ENCODE peak calls at places on chromosomes 11 and 22, in eight cellular contexts. X is fibroblast of lung; R is naive thymus-derived CD4-positive, alpha-beta T cell; P is Caco-2; D is effector memory CD4-positive, alpha-beta T cell; E is stomach; V is H9; K is neuronal stem cell. L is an unnamed sample. For H3K4me1, the result is how much of the 10 kb centered on the place peaks cover.

GRCh38 chr11:128685383-128686044 is 8.4 kb upstream of the FLI1 start:
- DNase-seq in D (no peak), X (no peak), E (no peak), V (no peak), P (no peak), K (no peak), R (no peak), L (no peak)

GRCh38 chr11:44475114-44475686 is 90.3 kb upstream of the CD82 start:
- DNase-seq in V (no peak), X (no peak), D (no peak), R (no peak), E (no peak), P (no peak), K (no peak), L (no peak)

GRCh38 chr11:12235549-12235944 is 125.2 kb downstream of the MICAL2 start:
- DNase-seq in V (no peak), D (no peak), E (no peak), K (no peak), X (peak), R (no peak), P (peak), L (no peak)

GRCh38 chr11:47589504-47590025 is 3.1 kb downstream of the FAM180B start:
- DNase-seq in V (no peak), X (no peak), R (no peak), D (no peak), K (no peak), E (no peak), P (no peak), L (no peak)

GRCh38 chr11:95148421-95148820 is 58.8 kb downstream of the ENDOD1 start:
- DNase-seq in D (no peak), V (no peak), E (no peak), P (no peak), K (no peak), X (no peak), R (no peak), L (no peak)

GRCh38 chr11:79160786-79161403 is 279.9 kb downstream of the TENM4 start:
- DNase-seq in D (no peak), K (no peak), R (no peak), P (peak), V (no peak), E (no peak), X (peak), L (no peak)

GRCh38 chr11:78789365-78789764 is 214.7 kb upstream of the NARS2 start:
- DNase-seq in D (no peak), R (no peak), V (no peak), P (no peak), X (no peak), K (no peak), E (no peak), L (no peak)

GRCh38 chr11:123061403-123062157 is at the start of gene HSPA8:
- DNase-seq in D (peak), E (peak), P (peak), V (peak), R (peak), K (peak), X (peak), L (peak)

GRCh38 chr11:36741515-36741914 is 143.5 kb upstream of the RAG2 start:
- DNase-seq in X (no peak), V (no peak), R (no peak), E (no peak), K (no peak), D (no peak), P (no peak), L (no peak)

GRCh38 chr11:74806267-74806666 is 57.6 kb downstream of the RNF169 start:
- DNase-seq in X (no peak), K (no peak), P (no peak), D (no peak), R (no peak), V (no peak), E (no peak), L (no peak)

GRCh38 chr11:748007-748359 is 719 bp downstream of the TALDO1 start:
- DNase-seq in V (no peak), R (no peak), P (no peak), E (no peak), K (no peak), X (no peak), D (no peak), L (no peak)

GRCh38 chr11:121723261-121723741 is 270.5 kb upstream of the SORL1-AS1 start:
- DNase-seq in V (peak), R (no peak), D (no peak), P (no peak), E (no peak), K (no peak), X (peak), L (no peak)

GRCh38 chr11:107856180-107856980 is 2.2 kb downstream of the SLC35F2 start:
- DNase-seq in P (no peak), D (no peak), X (no peak), E (no peak), K (no peak), V (peak), R (no peak), L (no peak)

GRCh38 chr11:73988227-73988626 is 5.6 kb upstream of the UCP2 start:
- DNase-seq in D (no peak), K (no peak), X (no peak), P (no peak), V (no peak), E (no peak), R (no peak), L (no peak)

GRCh38 chr11:101031713-101032112 is 97.9 kb downstream of the PGR start:
- DNase-seq in V (no peak), K (no peak), R (no peak), E (no peak), P (no peak), X (no peak), D (no peak), L (no peak)

GRCh38 chr11:106956887-106957505 is 61.3 kb downstream of the GUCY1A2 start:
- DNase-seq in K (no peak), X (no peak), D (no peak), P (no peak), V (peak), E (no peak), R (no peak), L (no peak)

GRCh38 chr11:43913829-43914380 is 28.5 kb upstream of the C11orf96 start:
- DNase-seq in V (no peak), R (no peak), K (no peak), D (no peak), P (no peak), X (no peak), E (no peak), L (no peak)

GRCh38 chr11:130055637-130056036 is 14.1 kb upstream of the APLP2 start:
- DNase-seq in K (no peak), P (no peak), D (no peak), R (no peak), X (no peak), V (no peak), E (no peak), L (no peak)

GRCh38 chr11:111327908-111328624 is 29.7 kb downstream of the POU2AF3 start:
- DNase-seq in R (no peak), K (no peak), X (no peak), V (peak), E (peak), D (no peak), P (no peak), L (no peak)

GRCh38 chr11:84437129-84438123 is 1151.3 kb upstream of the CCDC90B start:
- DNase-seq in K (peak), E (peak), P (peak), X (no peak), D (no peak), R (no peak), V (peak), L (no peak)

GRCh38 chr11:10878408-10879214 is 20.8 kb upstream of the ZBED5 start:
- DNase-seq in D (no peak), E (no peak), P (peak), X (peak), K (peak), R (peak), V (peak), L (peak)

GRCh38 chr11:107040447-107041444 is 22.5 kb upstream of the GUCY1A2 start:
- DNase-seq in D (no peak), R (no peak), X (peak), V (no peak), E (no peak), P (no peak), K (no peak), L (no peak)

GRCh38 chr22:47918276-47918928 is 1156.0 kb downstream of the TBC1D22A start:
- DNase-seq in E (no peak), V (no peak), P (no peak), X (no peak), K (no peak), D (no peak), R (no peak), L (no peak)

GRCh38 chr11:102438311-102439062 is 14.1 kb downstream of the TMEM123 start:
- DNase-seq in P (peak), D (no peak), X (no peak), K (no peak), V (no peak), R (no peak), E (peak), L (no peak)

GRCh38 chr11:120326228-120326627 is 1.1 kb downstream of the TLCD5 start:
- DNase-seq in P (no peak), X (peak), K (no peak), V (no peak), R (no peak), E (no peak), D (no peak), L (no peak)

GRCh38 chr11:134071766-134072403 is 3.0 kb downstream of the JAM3 start:
- DNase-seq in E (no peak), P (no peak), R (no peak), K (no peak), D (no peak), V (no peak), X (no peak), L (peak)

GRCh38 chr11:79720115-79720514 is 279.3 kb upstream of the TENM4 start:
- DNase-seq in D (no peak), K (no peak), P (no peak), V (no peak), X (no peak), R (no peak), E (no peak), L (no peak)

GRCh38 chr11:12798609-12799011 is 124.4 kb downstream of the TEAD1 start:
- DNase-seq in R (no peak), K (no peak), P (no peak), E (no peak), V (no peak), X (no peak), D (no peak), L (peak)

GRCh38 chr11:123532131-123532530 is 102.1 kb downstream of the GRAMD1B start:
- DNase-seq in R (no peak), D (no peak), E (no peak), P (no peak), K (no peak), X (no peak), V (no peak), L (no peak)

GRCh38 chr11:17648528-17648927 is 70.8 kb upstream of the MYOD1 start:
- DNase-seq in P (no peak), D (no peak), V (no peak), K (no peak), X (no peak), R (no peak), E (no peak), L (no peak)

GRCh38 chr22:38513063-38513462 is 7.0 kb upstream of the DDX17 start:
- DNase-seq in K (no peak), V (peak), D (no peak), E (no peak), P (peak), R (peak), X (no peak), L (no peak)

GRCh38 chr11:12717851-12718291 is 43.6 kb downstream of the TEAD1 start:
- DNase-seq in X (no peak), E (no peak), P (no peak), K (no peak), D (peak), V (no peak), R (peak), L (no peak)

GRCh38 chr11:76153609-76153949 is 52.7 kb downstream of the WNT11 start:
- DNase-seq in R (no peak), K (no peak), D (no peak), P (peak), X (no peak), E (no peak), V (no peak), L (no peak)

GRCh38 chr11:134045799-134046635 is 22.9 kb upstream of the JAM3 start:
- DNase-seq in P (peak), K (no peak), V (peak), D (no peak), E (no peak), X (no peak), R (no peak), L (no peak)

GRCh38 chr11:43269229-43269928 is 42.4 kb upstream of the API5 start:
- DNase-seq in P (no peak), R (no peak), K (no peak), E (no peak), D (no peak), X (no peak), V (peak), L (no peak)

GRCh38 chr22:25067851-25068421 is 115.4 kb downstream of the KIAA1671 start:
- DNase-seq in X (no peak), P (no peak), V (no peak), R (peak), D (peak), K (no peak), E (no peak), L (no peak)

GRCh38 chr11:44301856-44302231 is 8.1 kb downstream of the ALX4 start:
- DNase-seq in R (no peak), P (no peak), D (no peak), E (no peak), K (no peak), X (no peak), V (no peak), L (no peak)

GRCh38 chr11:27218498-27219038 is 144.4 kb downstream of the CCDC34 start:
- DNase-seq in K (no peak), P (no peak), V (no peak), X (peak), D (no peak), E (no peak), R (no peak), L (no peak)

GRCh38 chr11:102850973-102851745 is 7.8 kb upstream of the MMP3 start:
- DNase-seq in X (peak), P (no peak), V (no peak), K (no peak), D (no peak), E (no peak), R (no peak), L (no peak)

GRCh38 chr11:7520981-7521487 is 7.2 kb downstream of the PPFIBP2 start:
- DNase-seq in X (no peak), V (no peak), D (no peak), K (no peak), P (no peak), R (no peak), E (no peak), L (no peak)

GRCh38 chr11:7520011-7520942 is 6.5 kb downstream of the PPFIBP2 start:
- DNase-seq in X (no peak), R (no peak), D (no peak), K (no peak), V (no peak), E (no peak), P (no peak), L (no peak)

GRCh38 chr11:7522106-7522505 is 8.3 kb downstream of the PPFIBP2 start:
- DNase-seq in R (no peak), E (no peak), D (no peak), K (no peak), X (no peak), V (no peak), P (no peak), L (no peak)

GRCh38 chr11:7516488-7516887 is 2.7 kb downstream of the PPFIBP2 start:
- DNase-seq in K (no peak), X (no peak), R (no peak), D (no peak), V (no peak), E (no peak), P (no peak), L (no peak)

DNA sequence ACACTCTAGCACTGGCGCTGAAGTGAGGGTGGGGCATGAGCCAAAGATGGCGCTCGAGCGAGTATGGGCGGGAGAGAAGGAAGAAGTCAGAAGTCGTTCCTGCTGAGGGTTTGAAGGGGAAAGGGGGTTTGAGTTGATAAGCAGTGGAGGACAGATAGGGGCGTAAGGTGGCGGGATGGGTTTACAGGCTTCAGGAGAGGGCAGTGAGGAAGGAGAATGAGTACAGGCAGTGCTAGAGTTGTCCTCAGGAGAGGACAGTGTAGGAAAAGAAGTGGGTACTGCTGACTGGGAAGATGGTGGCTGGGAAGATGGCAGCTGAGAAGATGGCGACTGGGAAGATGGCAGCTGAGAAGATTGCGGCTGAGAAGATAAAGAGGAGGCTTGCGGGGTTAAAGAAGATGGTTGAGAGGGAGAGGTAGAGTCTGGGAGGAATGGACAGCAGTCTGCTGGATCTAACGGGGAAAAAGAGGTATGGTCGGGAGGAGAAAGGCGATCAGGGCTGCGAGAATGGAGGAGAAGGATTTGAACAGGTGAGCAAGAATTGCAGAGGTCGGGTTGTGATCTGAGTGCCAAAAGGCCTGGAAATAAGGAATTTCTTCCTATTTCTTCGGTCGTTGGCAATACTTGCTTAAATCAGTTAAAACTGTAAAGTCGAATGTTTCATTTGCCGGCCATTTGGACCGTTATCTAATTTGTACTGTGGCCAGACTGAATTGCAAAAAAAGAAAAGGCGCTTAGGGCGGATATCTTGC is 5.2 kb downstream of the PPFIBP2 start:
- DNase-seq in P (no peak), R (no peak), E (no peak), D (no peak), X (no peak), V (no peak), K (no peak), L (no peak)
- H3K4me1 ChIP-seq in P (under half), R (half or more), E (under half), D (under half), X (under half), V (under half), K (under half), L (under half)

DNA sequence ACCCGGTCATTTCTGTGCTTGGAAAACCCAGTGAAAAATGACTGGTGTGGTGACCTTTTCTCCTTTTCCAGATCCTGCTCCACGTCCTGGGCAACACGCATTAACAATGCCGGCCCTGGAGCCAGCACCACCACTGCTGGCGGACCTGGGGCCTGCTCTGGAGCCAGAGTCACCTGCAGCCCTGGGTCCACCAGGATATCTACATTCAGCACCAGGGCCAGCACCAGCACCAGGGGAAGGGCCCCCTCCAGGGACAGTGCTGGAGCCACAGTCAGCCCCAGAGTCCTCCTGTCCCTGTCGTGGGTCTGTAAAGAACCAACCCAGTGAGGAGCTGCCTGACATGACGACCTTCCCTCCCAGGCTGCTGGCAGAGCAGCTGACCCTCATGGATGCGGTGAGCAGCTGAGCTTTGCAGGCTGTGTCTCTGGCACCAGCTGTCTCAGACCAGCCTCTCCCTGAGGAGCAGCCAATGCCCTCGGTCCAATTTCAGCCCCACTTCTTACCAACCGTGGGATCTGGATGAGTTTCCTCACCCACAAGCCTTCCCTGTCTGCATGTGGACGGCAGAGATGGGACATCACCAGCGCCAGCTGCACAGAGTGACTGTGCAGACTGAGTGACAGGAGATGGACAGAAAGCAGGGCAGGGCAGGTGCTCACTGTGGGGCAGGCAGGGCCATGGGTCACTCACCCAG is 1.9 kb downstream of the RGL4 start:
- DNase-seq in E (no peak), P (peak), K (no peak), V (no peak), X (no peak), R (no peak), D (no peak), L (no peak)
- H3K4me1 ChIP-seq in E (under half), P (under half), K (under half), V (under half), X (under half), R (under half), D (under half), L (under half)

DNA sequence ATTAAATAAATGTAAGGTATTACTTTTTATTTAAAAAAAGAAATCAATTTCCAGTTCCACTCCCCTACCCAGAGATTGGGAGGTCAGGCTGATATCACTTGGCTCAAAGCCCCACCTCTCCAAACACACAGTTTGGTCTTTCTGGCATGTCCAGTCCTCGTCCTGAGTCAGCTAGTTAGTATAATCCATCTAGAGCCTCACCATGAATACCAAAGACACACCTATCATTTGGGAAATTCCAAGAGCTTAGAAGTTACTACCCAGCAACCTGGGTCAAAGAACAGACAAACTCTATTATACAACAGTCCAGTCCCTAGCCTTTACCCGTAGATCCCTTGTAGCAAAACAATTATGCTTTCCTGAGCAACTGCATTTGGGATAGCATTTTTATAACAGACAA is 9.4 kb downstream of the TREH start:
- DNase-seq in K (no peak), P (no peak), D (no peak), V (no peak), R (no peak), X (no peak), E (no peak), L (no peak)
- H3K4me1 ChIP-seq in K (under half), P (under half), D (under half), V (under half), R (under half), X (under half), E (under half), L (under half)

GRCh38 chr22:36166518-36167220 is 6.1 kb upstream of the APOL3 start:
- DNase-seq in K (no peak), E (no peak), P (no peak), V (no peak), R (peak), D (peak), X (no peak), L (no peak)

GRCh38 chr22:36164621-36165020 is 4.1 kb upstream of the APOL3 start:
- DNase-seq in E (no peak), D (no peak), K (no peak), X (no peak), R (no peak), P (no peak), V (no peak), L (no peak)

GRCh38 chr22:36165161-36165560 is 4.6 kb upstream of the APOL3 start:
- DNase-seq in R (no peak), E (no peak), D (no peak), P (no peak), K (no peak), V (no peak), X (no peak), L (no peak)

GRCh38 chr22:36163497-36163896 is 2.9 kb upstream of the APOL3 start:
- DNase-seq in E (no peak), D (no peak), P (no peak), V (no peak), R (no peak), X (no peak), K (no peak), L (no peak)

GRCh38 chr22:36166086-36166485 is 5.5 kb upstream of the APOL3 start:
- DNase-seq in X (no peak), V (no peak), P (no peak), K (no peak), E (no peak), D (no peak), R (no peak), L (no peak)
- H3K4me1 ChIP-seq in X (under half), V (under half), P (under half), K (under half), E (under half), D (under half), R (under half), L (under half)

GRCh38 chr11:68837583-68838571 is 3.8 kb downstream of the CPT1A start:
- DNase-seq in D (no peak), R (no peak), P (no peak), X (no peak), E (no peak), V (no peak), K (no peak), L (no peak)
- H3K4me1 ChIP-seq in D (under half), R (under half), P (under half), X (under half), E (half or more), V (under half), K (under half), L (under half)

L was measured in HAP-1.